ENCODE peak calls at places on chromosomes 4 and X, in ten cellular contexts. G is tibial nerve, Z is GM12864, C is tibial artery, Q is bronchial epithelial cell, B is omental fat pad, W is right atrium auricular region, S is kidney, M is left ventricle myocardium inferior, V is mammary epithelial cell. D is an unnamed sample.

GRCh38 chrX:153671589-153672530 is 1.8 kb downstream of the PNCK start:
- DNase-seq in G (no peak), W (no peak), Z (no peak), M (no peak), B (no peak), S (no peak), Q (no peak), V (no peak), C (no peak), D (no peak)

GRCh38 chr4:108703370-108703769 is 53.0 kb downstream of the OSTC start:
- DNase-seq in V (no peak), G (no peak), M (no peak), C (no peak), W (no peak), Q (no peak), S (no peak), B (no peak), Z (no peak), D (no peak)

GRCh38 chr4:20318011-20318898 is 66.5 kb downstream of the SLIT2 start:
- DNase-seq in C (no peak), G (no peak), Z (no peak), M (no peak), S (no peak), Q (no peak), V (no peak), B (no peak), W (no peak), D (no peak)

GRCh38 chr4:82268050-82268825 is 105.6 kb downstream of the HNRNPD start:
- DNase-seq in Q (peak; percentile 71), C (peak; percentile 54), S (no peak), B (no peak), G (peak; percentile 47), W (peak; percentile 68), V (peak; percentile 70), M (peak; percentile 28), Z (no peak), D (peak; percentile 56)

GRCh38 chr4:47835489-47835888 is 2.4 kb downstream of the CORIN start:
- DNase-seq in C (no peak), V (no peak), G (no peak), W (no peak), M (no peak), B (no peak), Q (no peak), Z (no peak), S (no peak), D (no peak)

GRCh38 chr4:150164956-150165355 is 86.7 kb downstream of the DCLK2 start:
- DNase-seq in G (no peak), W (no peak), S (no peak), V (peak; percentile 10), M (no peak), Q (peak; percentile 35), Z (no peak), C (no peak), B (no peak), D (peak; percentile 32)

GRCh38 chr4:65983062-65983461 is 312.8 kb upstream of the EPHA5 start:
- DNase-seq in V (no peak), C (no peak), S (no peak), B (no peak), W (no peak), G (no peak), Z (no peak), Q (no peak), M (no peak), D (no peak)

GRCh38 chr4:176902710-176903323 is 110.1 kb upstream of the VEGFC start:
- DNase-seq in G (no peak), W (no peak), B (no peak), C (no peak), Q (peak; percentile 96), Z (peak; percentile 12), M (no peak), S (no peak), V (peak; percentile 90), D (peak; percentile 97)

GRCh38 chrX:124230573-124231300 is 101.7 kb upstream of the TEX13D start:
- DNase-seq in V (no peak), B (no peak), S (no peak), W (no peak), C (no peak), Z (no peak), M (no peak), G (no peak), Q (no peak), D (no peak)

GRCh38 chrX:74450803-74451449 is 29.6 kb downstream of the SLC16A2 start:
- DNase-seq in M (no peak), W (no peak), G (peak; percentile 11), V (peak; percentile 90), B (peak; percentile 29), Q (peak; percentile 94), C (peak; percentile 28), S (no peak), Z (no peak), D (peak; percentile 87)

GRCh38 chrX:124274438-124275166 is 57.9 kb upstream of the TEX13D start:
- DNase-seq in G (no peak), C (no peak), B (no peak), S (no peak), Q (no peak), Z (no peak), W (no peak), V (no peak), M (peak; percentile 19), D (no peak)

GRCh38 chr4:118287691-118288090 is 65.1 kb downstream of the PRSS12 start:
- DNase-seq in C (no peak), W (no peak), M (no peak), V (peak; percentile 50), Z (no peak), Q (peak; percentile 80), S (no peak), G (no peak), B (no peak), D (peak; percentile 53)

GRCh38 chrX:8679572-8679971 is 52.4 kb downstream of the ANOS1 start:
- DNase-seq in W (no peak), B (no peak), V (no peak), S (no peak), M (no peak), Z (no peak), Q (no peak), G (no peak), C (no peak), D (no peak)

GRCh38 chr4:36420111-36420679 is 138.8 kb downstream of the DTHD1 start:
- DNase-seq in C (no peak), M (no peak), V (no peak), B (no peak), Q (no peak), Z (no peak), W (no peak), G (no peak), S (peak; percentile 45), D (no peak)
- TF ChIP-seq CTCF in C (no peak), M (no peak), V (no peak), B (no peak), Q (no peak), Z (no peak), W (no peak), G (no peak), S (no peak), D (no peak)

GRCh38 chr4:88060431-88060830 is 53.0 kb downstream of the PKD2 start:
- DNase-seq in M (no peak), W (no peak), G (no peak), C (no peak), Z (no peak), V (no peak), S (no peak), B (no peak), Q (no peak), D (no peak)

GRCh38 chr4:88058295-88058694 is 50.9 kb downstream of the PKD2 start:
- DNase-seq in G (no peak), W (no peak), M (no peak), C (no peak), Z (no peak), V (no peak), Q (no peak), S (no peak), B (no peak), D (no peak)

GRCh38 chr4:88059781-88060180 is 52.3 kb downstream of the PKD2 start:
- DNase-seq in V (no peak), S (no peak), Q (no peak), C (no peak), M (no peak), B (no peak), W (no peak), G (no peak), Z (no peak), D (no peak)

GRCh38 chr4:88054229-88054628 is 46.8 kb downstream of the PKD2 start:
- DNase-seq in C (no peak), B (no peak), S (no peak), W (no peak), Q (no peak), Z (no peak), G (no peak), V (no peak), M (no peak), D (no peak)

GRCh38 chr4:88054909-88055308 is 47.5 kb downstream of the PKD2 start:
- DNase-seq in W (no peak), Z (no peak), Q (peak; percentile 57), C (no peak), G (peak; percentile 25), M (no peak), V (peak; percentile 39), B (no peak), S (no peak), D (no peak)
- TF ChIP-seq CTCF in W (no peak), Z (peak; percentile 12), Q (peak; percentile 77), C (peak; percentile 18), G (peak; percentile 21), M (peak; percentile 46), V (peak; percentile 40), B (no peak), S (peak; percentile 62), D (peak; percentile 70)

GRCh38 chr4:103425406-103425805 is 227.3 kb upstream of the CENPE start:
- DNase-seq in W (no peak), S (no peak), B (no peak), Q (no peak), M (no peak), C (no peak), V (no peak), Z (no peak), G (no peak), D (no peak)

GRCh38 chr4:103424853-103425252 is 226.7 kb upstream of the CENPE start:
- DNase-seq in B (no peak), G (no peak), Q (peak; percentile 95), V (no peak), Z (no peak), C (no peak), S (no peak), W (no peak), M (no peak), D (peak; percentile 32)

DNA sequence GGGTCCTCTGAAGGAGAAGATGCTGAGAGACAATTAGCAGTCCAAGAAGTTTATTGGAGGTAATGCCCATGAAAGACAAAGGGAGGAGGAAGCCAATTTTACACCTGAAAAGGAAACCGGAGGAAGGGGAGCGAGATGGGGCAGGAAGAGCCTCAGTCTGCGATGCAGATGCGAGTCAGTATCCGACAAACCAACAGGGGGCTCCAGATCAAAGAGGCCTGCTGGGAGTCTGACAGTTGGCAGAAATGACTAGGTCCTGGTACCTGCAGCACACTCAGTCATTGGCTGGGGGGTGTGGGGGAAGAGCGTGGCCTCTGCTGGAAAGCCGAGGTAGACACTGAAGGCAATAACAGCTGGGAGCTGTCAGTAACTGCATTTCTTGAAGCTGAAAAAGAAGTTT is 231.1 kb upstream of the CENPE start:
- DNase-seq in B (no peak), W (no peak), V (no peak), Z (no peak), C (no peak), G (no peak), S (no peak), M (no peak), Q (no peak), D (no peak)
- TF ChIP-seq CTCF in B (no peak), W (no peak), V (no peak), Z (peak; percentile 59), C (no peak), G (no peak), S (no peak), M (no peak), Q (no peak), D (peak; percentile 42)

GRCh38 chrX:35098419-35098818 is 155.8 kb downstream of the FAM47B start:
- DNase-seq in Q (peak; percentile 4), B (no peak), G (no peak), M (no peak), S (no peak), V (no peak), Z (no peak), W (no peak), C (no peak), D (no peak)
- TF ChIP-seq CTCF in Q (no peak), B (no peak), G (no peak), M (peak; percentile 15), S (no peak), V (peak; percentile 14), Z (no peak), W (no peak), C (no peak), D (no peak)

D was measured in foreskin keratinocyte.